ENCODE peak calls at places on chromosome 16, in four cellular contexts. H is choroid plexus epithelial cell; L is activated CD4-positive, alpha-beta T cell treated with anti-CD3 and anti-CD28 coated beads, Interleukin-2, amount 50 U/mL, for 1 hour; X is GM23248. M is an unnamed sample.

GRCh38 chr16:23498863-23499262 is 11.4 kb downstream of the GGA2 start:
- DNase-seq in H (no peak), X (no peak), L (no peak), M (no peak)

GRCh38 chr16:88334517-88335149 is 48.1 kb upstream of the ZNF469 start:
- DNase-seq in X (no peak), H (no peak), L (no peak), M (no peak)

GRCh38 chr16:84922351-84923135 is 88.8 kb downstream of the ZDHHC7 start:
- DNase-seq in H (peak), L (no peak), X (no peak), M (no peak)

GRCh38 chr16:84854759-84855158 is 35.0 kb downstream of the CRISPLD2 start:
- DNase-seq in X (no peak), H (peak), L (no peak), M (peak)

GRCh38 chr16:3519581-3519980 is 18.8 kb downstream of the CLUAP1 start:
- DNase-seq in X (peak), H (peak), L (no peak), M (peak)

GRCh38 chr16:56294014-56294413 is 102.7 kb downstream of the GNAO1 start:
- DNase-seq in X (no peak), L (no peak), H (no peak), M (no peak)

GRCh38 chr16:26987631-26988030 is 79.1 kb upstream of the C16orf82 start:
- DNase-seq in X (peak), L (no peak), H (peak), M (peak)

GRCh38 chr16:2753523-2754020 is 1.1 kb downstream of the SRRM2 start:
- DNase-seq in L (no peak), H (peak), X (peak), M (peak)

GRCh38 chr16:28872952-28873351 is 5.3 kb upstream of the ATP2A1 start:
- DNase-seq in X (no peak), H (no peak), L (no peak), M (no peak)

GRCh38 chr16:686459-687260 is 2.5 kb upstream of the JMJD8 start:
- DNase-seq in X (no peak), L (no peak), H (no peak), M (no peak)

GRCh38 chr16:86883583-86884188 is 305.3 kb downstream of the FOXL1 start:
- DNase-seq in L (no peak), X (no peak), H (no peak), M (no peak)

GRCh38 chr16:64339052-64339770 is 782.7 kb downstream of the CDH11 start:
- DNase-seq in L (no peak), X (peak), H (no peak), M (peak)

GRCh38 chr16:23597003-23597756 is 1.1 kb upstream of the NDUFAB1 start:
- DNase-seq in L (no peak), X (peak), H (peak), M (peak)

GRCh38 chr16:11152205-11152604 is 103.8 kb downstream of the SOCS1 start:
- DNase-seq in L (no peak), X (no peak), H (no peak), M (no peak)

GRCh38 chr16:22318690-22319358 is 21.6 kb downstream of the POLR3E start:
- DNase-seq in X (peak), H (peak), L (peak), M (peak)

GRCh38 chr16:59635674-59636073 is 901.6 kb upstream of the GOT2 start:
- DNase-seq in L (no peak), H (peak), X (peak), M (peak)